ENCODE peak calls at places on chromosomes 7 and 10, in five cellular contexts. Q is spleen, W is breast epithelium, X is heart left ventricle, K is brain microvascular endothelial cell. U is an unnamed sample.

GRCh38 chr7:139299296-139299695 is 41.8 kb upstream of the FMC1 start:
- DNase-seq in X (no peak), Q (no peak), K (no peak), W (no peak), U (no peak)

GRCh38 chr7:148515728-148516715 is 74.5 kb upstream of the C7orf33 start:
- DNase-seq in K (peak), X (no peak), W (no peak), Q (no peak), U (no peak)

GRCh38 chr7:50197547-50197946 is 104.5 kb upstream of the ZPBP start:
- DNase-seq in Q (no peak), W (no peak), X (no peak), K (no peak), U (no peak)

GRCh38 chr10:124155781-124156401 is 62.5 kb upstream of the CHST15 start:
- DNase-seq in Q (peak), K (no peak), W (no peak), X (no peak), U (no peak)

GRCh38 chr10:6194291-6194690 is 8.4 kb upstream of the PFKFB3 start:
- DNase-seq in Q (no peak), X (no peak), W (no peak), K (no peak), U (no peak)

GRCh38 chr10:114767101-114767588 is 54.4 kb upstream of the FHIP2A start:
- DNase-seq in Q (no peak), W (no peak), X (no peak), K (peak), U (no peak)

GRCh38 chr10:5434017-5434753 is 21.8 kb downstream of the NET1 start:
- DNase-seq in W (no peak), Q (no peak), K (peak), X (no peak), U (peak)

GRCh38 chr10:79116801-79117723 is 48.3 kb downstream of the ZMIZ1 start:
- DNase-seq in Q (peak), X (no peak), K (no peak), W (peak), U (no peak)

GRCh38 chr7:94357076-94357475 is 37.6 kb upstream of the COL1A2 start:
- DNase-seq in W (no peak), X (no peak), Q (no peak), K (no peak), U (no peak)

GRCh38 chr7:30403477-30403876 is 75.1 kb downstream of the NOD1 start:
- DNase-seq in Q (no peak), W (peak), X (no peak), K (no peak), U (no peak)

GRCh38 chr7:13834328-13834761 is 155.1 kb downstream of the ETV1 start:
- DNase-seq in K (no peak), Q (no peak), X (no peak), W (no peak), U (no peak)

GRCh38 chr10:109343293-109343692 is 580.0 kb downstream of the XPNPEP1 start:
- DNase-seq in W (no peak), Q (no peak), K (no peak), X (no peak), U (no peak)

GRCh38 chr7:81161459-81162075 is 242.7 kb upstream of the SEMA3C start:
- DNase-seq in Q (no peak), X (no peak), W (no peak), K (peak), U (peak)

GRCh38 chr7:92694211-92694610 is 104.0 kb upstream of the FAM133B start:
- DNase-seq in K (no peak), W (no peak), X (no peak), Q (no peak), U (no peak)

GRCh38 chr10:77073066-77073960 is 564.3 kb downstream of the KCNMA1 start:
- DNase-seq in X (no peak), W (peak), K (no peak), Q (no peak), U (no peak)

GRCh38 chr10:27223964-27224363 is 16.6 kb downstream of the ACBD5 start:
- DNase-seq in X (no peak), W (no peak), Q (peak), K (peak), U (no peak)

GRCh38 chr7:112414855-112415490 is 35.3 kb upstream of the IFRD1 start:
- DNase-seq in X (no peak), Q (no peak), K (peak), W (no peak), U (no peak)

GRCh38 chr10:43197834-43198681 is 59.8 kb downstream of the CSGALNACT2 start:
- DNase-seq in K (peak), Q (peak), W (peak), X (no peak), U (no peak)

GRCh38 chr10:71770789-71771188 is 2.5 kb downstream of the VSIR start:
- DNase-seq in W (no peak), X (no peak), K (no peak), Q (peak), U (no peak)

GRCh38 chr10:123559066-123559822 is 106.9 kb upstream of the GPR26 start:
- DNase-seq in Q (peak), X (peak), W (peak), K (peak), U (no peak)

GRCh38 chr7:66731986-66732385 is 8.5 kb upstream of the RABGEF1 start:
- DNase-seq in X (no peak), W (no peak), Q (no peak), K (no peak), U (no peak)

GRCh38 chr7:81488210-81488609 is 281.6 kb downstream of the HGF start:
- DNase-seq in Q (no peak), K (no peak), W (no peak), X (no peak), U (no peak)

GRCh38 chr10:96683065-96683464 is 37.2 kb downstream of the PIK3AP1 start:
- DNase-seq in X (no peak), K (no peak), Q (no peak), W (no peak), U (peak)

GRCh38 chr7:18619311-18619710 is 123.8 kb downstream of the HDAC9 start:
- DNase-seq in X (no peak), W (no peak), Q (no peak), K (no peak), U (no peak)

GRCh38 chr7:149559711-149560110 is 62.1 kb upstream of the ZNF746 start:
- DNase-seq in Q (no peak), W (no peak), X (no peak), K (peak), U (peak)

GRCh38 chr7:108257954-108258353 is 127.8 kb upstream of the LAMB4 start:
- DNase-seq in W (no peak), Q (no peak), K (no peak), X (no peak), U (no peak)

GRCh38 chr7:112410087-112410486 is 40.2 kb upstream of the IFRD1 start:
- DNase-seq in X (no peak), W (no peak), K (no peak), Q (no peak), U (no peak)

GRCh38 chr10:131790021-131790420 is 110.8 kb upstream of the PPP2R2D start:
- DNase-seq in Q (no peak), W (no peak), K (no peak), X (no peak), U (no peak)

GRCh38 chr10:125550362-125550761 is 132.6 kb downstream of the TEX36 start:
- DNase-seq in K (no peak), X (no peak), W (no peak), Q (no peak), U (no peak)

GRCh38 chr10:28503114-28503513 is 29.8 kb upstream of the WAC start:
- DNase-seq in X (no peak), W (peak), K (no peak), Q (no peak), U (no peak)

GRCh38 chr10:114930320-114930719 is 7.7 kb upstream of the TRUB1 start:
- DNase-seq in W (no peak), K (peak), X (no peak), Q (no peak), U (peak)

GRCh38 chr7:40715053-40715430 is 580.2 kb downstream of the SUGCT start:
- DNase-seq in K (no peak), W (no peak), X (no peak), Q (no peak), U (no peak)

GRCh38 chr10:86968271-86968993 is at the start of gene ADIRF:
- DNase-seq in K (no peak), Q (peak), W (no peak), X (peak), U (no peak)

GRCh38 chr10:77550378-77550777 is 87.2 kb downstream of the KCNMA1 start:
- DNase-seq in W (no peak), Q (no peak), X (no peak), K (no peak), U (no peak)

GRCh38 chr7:45923818-45924217 is 2.7 kb upstream of the IGFBP3 start:
- DNase-seq in Q (no peak), K (no peak), W (no peak), X (no peak), U (no peak)

DNA sequence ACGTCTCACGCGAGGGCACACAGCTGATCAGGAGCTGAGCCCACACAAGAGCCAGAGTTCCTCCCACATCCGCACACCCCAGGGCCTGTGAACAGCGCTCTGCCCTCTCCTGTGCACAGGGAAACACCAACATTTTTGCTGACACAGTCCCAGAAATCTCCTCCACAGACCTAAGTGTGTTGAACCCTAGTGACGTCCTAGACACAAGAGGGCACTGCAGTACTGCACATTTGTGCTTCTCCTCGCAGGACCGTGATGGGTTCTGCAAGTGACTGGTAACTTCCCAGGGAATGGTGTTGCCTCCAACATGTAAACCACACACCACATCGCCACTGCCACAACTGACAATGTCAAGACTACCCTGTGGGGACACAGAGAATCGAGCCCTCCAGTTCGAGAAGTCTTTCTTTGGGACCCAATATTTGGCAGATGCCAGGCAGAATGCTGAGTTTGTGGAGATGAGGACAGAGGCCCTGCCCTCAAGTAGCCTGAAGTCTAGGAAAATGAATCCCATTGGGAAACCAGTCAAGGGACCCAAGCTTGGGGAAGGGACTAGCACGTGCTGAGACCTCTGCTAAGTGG is 170.3 kb downstream of the PAXIP1 start:
- DNase-seq in W (no peak), Q (no peak), K (no peak), X (no peak), U (no peak)
- TF ChIP-seq CTCF in W (no peak), Q (no peak), K (no peak), X (no peak), U (no peak)

GRCh38 chr7:49166441-49166840 is 242.1 kb downstream of the CDC14C start:
- DNase-seq in X (no peak), W (no peak), Q (no peak), K (no peak), U (no peak)
- TF ChIP-seq CTCF in X (no peak), W (no peak), Q (no peak), K (no peak), U (no peak)

GRCh38 chr7:87016606-87017005 is 42.8 kb downstream of the ELAPOR2 start:
- DNase-seq in X (no peak), W (no peak), Q (no peak), K (no peak), U (no peak)
- TF ChIP-seq CTCF in X (no peak), W (no peak), Q (no peak), K (no peak), U (no peak)

GRCh38 chr7:48426331-48426965 is 255.2 kb downstream of the ABCA13 start:
- DNase-seq in W (no peak), X (no peak), K (no peak), Q (no peak), U (no peak)

GRCh38 chr7:48421357-48421756 is 250.1 kb downstream of the ABCA13 start:
- DNase-seq in X (no peak), K (peak), Q (no peak), W (no peak), U (peak)

GRCh38 chr7:48426966-48427555 is 255.8 kb downstream of the ABCA13 start:
- DNase-seq in K (peak), X (no peak), Q (no peak), W (no peak), U (no peak)

GRCh38 chr7:48427671-48428070 is 256.4 kb downstream of the ABCA13 start:
- DNase-seq in Q (no peak), X (no peak), W (no peak), K (peak), U (no peak)

GRCh38 chr7:48424731-48425130 is 253.5 kb downstream of the ABCA13 start:
- DNase-seq in W (no peak), Q (no peak), X (no peak), K (peak), U (no peak)
- TF ChIP-seq CTCF in W (no peak), Q (peak), X (peak), K (peak), U (no peak)

GRCh38 chr10:84846646-84847045 is 518.3 kb downstream of the CCSER2 start:
- DNase-seq in W (no peak), Q (no peak), X (no peak), K (no peak), U (no peak)

GRCh38 chr10:84842593-84842992 is 514.2 kb downstream of the CCSER2 start:
- DNase-seq in W (no peak), X (no peak), K (no peak), Q (no peak), U (no peak)

GRCh38 chr10:84850826-84851225 is 522.4 kb downstream of the CCSER2 start:
- DNase-seq in X (no peak), W (no peak), Q (no peak), K (no peak), U (no peak)

GRCh38 chr10:84848967-84849366 is 520.6 kb downstream of the CCSER2 start:
- DNase-seq in X (no peak), Q (no peak), W (no peak), K (no peak), U (no peak)

GRCh38 chr10:84845628-84846261 is 517.4 kb downstream of the CCSER2 start:
- DNase-seq in X (no peak), K (no peak), W (no peak), Q (no peak), U (no peak)
- TF ChIP-seq CTCF in X (peak), K (peak), W (peak), Q (peak), U (no peak)

GRCh38 chr7:37205451-37205850 is 243.2 kb downstream of the ELMO1 start:
- DNase-seq in K (no peak), X (no peak), Q (no peak), W (no peak), U (no peak)

GRCh38 chr7:37211097-37211496 is 237.6 kb downstream of the ELMO1 start:
- DNase-seq in X (no peak), W (no peak), Q (no peak), K (peak), U (peak)

GRCh38 chr7:37201876-37202198 is 246.8 kb downstream of the ELMO1 start:
- DNase-seq in Q (no peak), K (no peak), W (no peak), X (no peak), U (no peak)

GRCh38 chr7:37208528-37208927 is 240.1 kb downstream of the ELMO1 start:
- DNase-seq in Q (no peak), X (no peak), K (peak), W (peak), U (peak)

DNA sequence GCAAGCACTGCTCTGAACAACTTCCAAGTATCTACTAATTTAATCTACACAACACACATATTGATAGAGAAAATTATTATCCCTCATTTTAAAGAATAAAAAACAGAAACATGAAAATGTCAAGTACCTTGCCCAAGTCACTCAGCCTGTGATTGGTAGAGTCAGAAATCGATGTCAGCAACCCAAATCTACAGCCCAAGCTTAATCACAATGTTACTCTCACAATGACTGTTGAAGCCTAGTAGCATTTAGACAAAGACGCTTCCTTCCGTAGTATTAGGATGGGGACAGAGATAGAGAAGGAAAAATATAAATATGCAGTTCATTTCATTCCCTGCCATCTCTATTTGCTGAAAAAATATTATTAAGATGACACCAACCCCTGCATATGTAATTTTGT is 242.5 kb downstream of the ELMO1 start:
- DNase-seq in K (no peak), X (no peak), W (no peak), Q (no peak), U (no peak)
- TF ChIP-seq CTCF in K (no peak), X (no peak), W (no peak), Q (no peak), U (no peak)

GRCh38 chr10:59623823-59624535 is 85.7 kb downstream of the SLC16A9 start:
- DNase-seq in X (no peak), Q (no peak), W (no peak), K (no peak), U (no peak)

GRCh38 chr10:59624951-59625350 is 84.7 kb downstream of the SLC16A9 start:
- DNase-seq in Q (no peak), X (no peak), W (no peak), K (no peak), U (no peak)

GRCh38 chr10:59623100-59623822 is 86.4 kb downstream of the SLC16A9 start:
- DNase-seq in Q (no peak), X (no peak), K (no peak), W (no peak), U (no peak)

GRCh38 chr10:59621771-59622170 is 87.9 kb downstream of the SLC16A9 start:
- DNase-seq in Q (no peak), W (no peak), X (no peak), K (no peak), U (no peak)

GRCh38 chr10:59622320-59622901 is 87.2 kb downstream of the SLC16A9 start:
- DNase-seq in K (peak), W (no peak), Q (no peak), X (peak), U (no peak)
- TF ChIP-seq CTCF in K (peak), W (peak), Q (peak), X (peak), U (peak)

U was measured in AG04449.